ENCODE peak calls at places on chromosomes 1 and 21, in six cellular contexts. One of them, this sample, is unnamed.

GRCh38 chr1:27535386-27535785 is 45.4 kb upstream of the WASF2 start:
- DNase-seq in trophoblast cell: no peak
- DNase-seq in H1: no peak
- DNase-seq in IMR-90: no peak
- DNase-seq in neuronal stem cell: no peak
- DNase-seq in H9: no peak
- DNase-seq in this sample: no peak

GRCh38 chr1:61486783-61487505 is 238.0 kb downstream of the TM2D1 start:
- DNase-seq in H1: no peak
- DNase-seq in trophoblast cell: peak
- DNase-seq in IMR-90: no peak
- DNase-seq in neuronal stem cell: no peak
- DNase-seq in H9: no peak
- DNase-seq in this sample: no peak

GRCh38 chr1:183304466-183305122 is 113.6 kb downstream of the NMNAT2 start:
- DNase-seq in trophoblast cell: peak
- DNase-seq in H9: no peak
- DNase-seq in neuronal stem cell: no peak
- DNase-seq in H1: no peak
- DNase-seq in IMR-90: no peak
- DNase-seq in this sample: no peak

GRCh38 chr1:222798111-222798510 is 16.7 kb upstream of the DISP1 start:
- DNase-seq in H9: no peak
- DNase-seq in trophoblast cell: peak
- DNase-seq in IMR-90: peak
- DNase-seq in neuronal stem cell: no peak
- DNase-seq in H1: no peak
- DNase-seq in this sample: peak

GRCh38 chr1:9906466-9906865 is 3.6 kb downstream of the CTNNBIP1 start:
- DNase-seq in neuronal stem cell: no peak
- DNase-seq in H9: no peak
- DNase-seq in H1: no peak
- DNase-seq in IMR-90: no peak
- DNase-seq in trophoblast cell: no peak
- DNase-seq in this sample: no peak

GRCh38 chr1:101079341-101079740 is 53.8 kb upstream of the DPH5 start:
- DNase-seq in trophoblast cell: no peak
- DNase-seq in H9: no peak
- DNase-seq in H1: no peak
- DNase-seq in neuronal stem cell: no peak
- DNase-seq in IMR-90: no peak
- DNase-seq in this sample: no peak

GRCh38 chr1:162463021-162463420 is 34.6 kb upstream of the UHMK1 start:
- DNase-seq in IMR-90: no peak
- DNase-seq in trophoblast cell: no peak
- DNase-seq in neuronal stem cell: no peak
- DNase-seq in H1: no peak
- DNase-seq in H9: no peak
- DNase-seq in this sample: no peak

GRCh38 chr1:59029768-59030167 is 245.9 kb upstream of the JUN start:
- DNase-seq in neuronal stem cell: no peak
- DNase-seq in trophoblast cell: peak
- DNase-seq in H1: no peak
- DNase-seq in IMR-90: no peak
- DNase-seq in H9: no peak
- DNase-seq in this sample: no peak

GRCh38 chr1:183032122-183032921 is 9.1 kb downstream of the LAMC1 start:
- DNase-seq in neuronal stem cell: no peak
- DNase-seq in IMR-90: no peak
- DNase-seq in H9: no peak
- DNase-seq in trophoblast cell: peak
- DNase-seq in H1: no peak
- DNase-seq in this sample: peak

GRCh38 chr1:226985839-226986463 is 45.9 kb downstream of the COQ8A start:
- DNase-seq in H1: no peak
- DNase-seq in neuronal stem cell: no peak
- DNase-seq in H9: peak
- DNase-seq in trophoblast cell: no peak
- DNase-seq in IMR-90: no peak
- DNase-seq in this sample: no peak

GRCh38 chr1:14265515-14265914 is 333.0 kb upstream of the KAZN start:
- DNase-seq in H9: no peak
- DNase-seq in neuronal stem cell: no peak
- DNase-seq in IMR-90: no peak
- DNase-seq in H1: no peak
- DNase-seq in trophoblast cell: no peak
- DNase-seq in this sample: no peak

GRCh38 chr21:32611471-32611997 is 643 bp downstream of the CFAP298 start:
- DNase-seq in H1: no peak
- DNase-seq in H9: no peak
- DNase-seq in IMR-90: peak
- DNase-seq in neuronal stem cell: no peak
- DNase-seq in trophoblast cell: peak
- DNase-seq in this sample: peak

DNA sequence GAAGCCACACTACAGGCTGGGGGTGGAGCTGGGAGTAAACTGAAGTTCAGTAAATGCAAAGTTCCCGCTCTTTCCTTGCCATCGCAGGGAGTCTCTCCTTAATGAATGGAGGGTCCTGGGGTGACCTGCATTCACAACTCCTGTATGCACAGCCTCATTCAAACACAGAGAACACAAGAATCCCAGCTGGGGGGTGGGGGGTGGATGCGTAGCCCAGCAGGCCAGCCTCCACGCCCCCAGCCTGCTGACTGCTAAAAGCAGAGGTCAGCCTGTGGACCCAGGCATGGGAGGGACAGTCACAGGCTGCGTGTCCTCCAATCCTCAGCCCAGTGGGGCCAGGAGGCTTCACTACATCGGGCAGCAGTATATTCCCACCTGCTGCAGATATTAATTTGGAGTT is 263.1 kb downstream of the GRIK3 start:
- DNase-seq in neuronal stem cell: peak
- DNase-seq in H1: peak
- DNase-seq in IMR-90: no peak
- DNase-seq in trophoblast cell: no peak
- DNase-seq in H9: peak
- DNase-seq in this sample: no peak
- H3K18ac ChIP-seq in neuronal stem cell: peak
- H3K18ac ChIP-seq in H1: peak
- H3K18ac ChIP-seq in IMR-90: no peak
- H3K18ac ChIP-seq in trophoblast cell: no peak
- H3K18ac ChIP-seq in H9: no peak
- H3K18ac ChIP-seq in this sample: no peak

GRCh38 chr1:224114787-224115175 is 870 bp downstream of the FBXO28 start:
- DNase-seq in neuronal stem cell: no peak
- DNase-seq in H1: no peak
- DNase-seq in trophoblast cell: peak
- DNase-seq in H9: no peak
- DNase-seq in IMR-90: no peak
- DNase-seq in this sample: peak

GRCh38 chr1:224113918-224114786 is at the start of gene FBXO28:
- DNase-seq in IMR-90: peak
- DNase-seq in H1: peak
- DNase-seq in trophoblast cell: peak
- DNase-seq in H9: peak
- DNase-seq in neuronal stem cell: peak
- DNase-seq in this sample: peak

GRCh38 chr1:224113545-224113917 is 380 bp upstream of the FBXO28 start:
- DNase-seq in IMR-90: no peak
- DNase-seq in neuronal stem cell: no peak
- DNase-seq in H9: no peak
- DNase-seq in trophoblast cell: peak
- DNase-seq in H1: no peak
- DNase-seq in this sample: no peak

GRCh38 chr1:224109981-224110380 is 3.9 kb upstream of the FBXO28 start:
- DNase-seq in IMR-90: no peak
- DNase-seq in trophoblast cell: no peak
- DNase-seq in H1: no peak
- DNase-seq in H9: no peak
- DNase-seq in neuronal stem cell: no peak
- DNase-seq in this sample: no peak

DNA sequence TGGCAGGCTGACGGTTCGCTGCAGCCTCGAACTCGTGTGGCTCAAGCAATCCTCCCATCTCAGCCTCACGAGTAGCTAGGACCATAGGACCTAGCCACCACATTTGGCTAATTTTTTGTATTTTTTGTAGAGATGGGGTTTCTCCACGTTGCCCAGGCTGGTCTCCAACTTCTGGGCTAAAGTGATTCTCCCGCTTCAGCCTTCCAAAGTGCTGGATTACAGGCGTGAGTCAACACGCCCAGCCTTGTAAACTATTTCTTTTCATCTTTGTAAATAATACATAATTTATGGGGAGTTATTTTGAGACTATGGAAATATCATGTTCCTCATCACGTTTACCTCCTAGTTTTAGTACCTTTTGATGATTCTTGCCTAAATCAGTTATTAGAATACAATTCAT is 906 bp upstream of the FBXO28 start:
- DNase-seq in neuronal stem cell: no peak
- DNase-seq in IMR-90: no peak
- DNase-seq in trophoblast cell: no peak
- DNase-seq in H1: no peak
- DNase-seq in H9: no peak
- DNase-seq in this sample: no peak
- H2AFZ ChIP-seq in neuronal stem cell: no peak
- H2AFZ ChIP-seq in IMR-90: no peak
- H2AFZ ChIP-seq in trophoblast cell: no peak
- H2AFZ ChIP-seq in H1: no peak
- H2AFZ ChIP-seq in H9: no peak
- H2AFZ ChIP-seq in this sample: no peak

DNA sequence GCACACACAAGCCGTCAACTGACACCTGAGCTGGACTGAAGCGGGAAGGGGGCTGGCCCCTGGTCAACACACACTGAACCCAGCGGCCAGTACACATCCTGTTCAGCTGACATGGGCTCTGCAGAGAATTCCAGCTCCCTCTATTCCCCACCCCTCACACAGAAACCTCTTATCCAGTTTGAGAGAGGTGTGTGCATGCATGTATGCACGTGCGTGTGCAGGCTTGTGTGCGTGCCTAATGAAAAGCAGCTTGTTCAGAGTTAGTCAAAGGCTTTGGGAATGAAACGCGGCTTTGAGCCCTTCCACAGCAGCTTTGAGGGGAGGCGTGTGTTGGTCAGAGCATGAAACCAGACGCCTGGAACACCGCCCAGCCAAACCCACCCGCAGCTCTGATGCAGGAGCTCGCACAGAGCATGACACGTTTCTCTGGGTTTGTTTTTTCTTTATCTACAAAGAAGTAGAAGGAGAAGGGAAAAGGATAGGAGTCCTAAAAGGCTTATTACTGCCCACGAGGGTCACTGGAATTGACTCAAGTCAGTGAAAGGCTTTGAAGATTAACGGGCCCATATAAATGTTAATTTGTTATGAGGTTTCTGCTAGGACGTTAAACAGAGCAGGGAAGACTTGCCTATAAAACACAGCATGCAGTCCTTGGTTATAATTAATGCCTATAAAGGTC is 184.2 kb downstream of the ETS2 start:
- DNase-seq in IMR-90: peak
- DNase-seq in trophoblast cell: peak
- DNase-seq in neuronal stem cell: peak
- DNase-seq in H9: no peak
- DNase-seq in H1: no peak
- DNase-seq in this sample: peak
- H3K4me2 ChIP-seq in IMR-90: peak
- H3K4me2 ChIP-seq in trophoblast cell: no peak
- H3K4me2 ChIP-seq in neuronal stem cell: peak
- H3K4me2 ChIP-seq in H9: no peak
- H3K4me2 ChIP-seq in H1: no peak
- H3K4me2 ChIP-seq in this sample: peak

GRCh38 chr1:31763671-31764306 is 351 bp downstream of the ADGRB2 start:
- DNase-seq in trophoblast cell: peak
- DNase-seq in H9: no peak
- DNase-seq in neuronal stem cell: no peak
- DNase-seq in IMR-90: no peak
- DNase-seq in H1: no peak
- DNase-seq in this sample: no peak
- H3K18ac ChIP-seq in trophoblast cell: peak
- H3K18ac ChIP-seq in H9: no peak
- H3K18ac ChIP-seq in neuronal stem cell: peak
- H3K18ac ChIP-seq in IMR-90: no peak
- H3K18ac ChIP-seq in H1: peak
- H3K18ac ChIP-seq in this sample: no peak

GRCh38 chr1:112794654-112795239 is 79.6 kb upstream of the PPM1J start:
- DNase-seq in H1: no peak
- DNase-seq in trophoblast cell: no peak
- DNase-seq in neuronal stem cell: no peak
- DNase-seq in H9: peak
- DNase-seq in IMR-90: no peak
- DNase-seq in this sample: no peak
- H2AFZ ChIP-seq in H1: no peak
- H2AFZ ChIP-seq in trophoblast cell: no peak
- H2AFZ ChIP-seq in neuronal stem cell: no peak
- H2AFZ ChIP-seq in H9: no peak
- H2AFZ ChIP-seq in IMR-90: no peak
- H2AFZ ChIP-seq in this sample: no peak

GRCh38 chr1:109433322-109433721 is 7.1 kb upstream of the PSMA5 start:
- DNase-seq in IMR-90: no peak
- DNase-seq in neuronal stem cell: no peak
- DNase-seq in H9: no peak
- DNase-seq in trophoblast cell: no peak
- DNase-seq in H1: no peak
- DNase-seq in this sample: no peak

GRCh38 chr1:109443476-109443875 is 17.2 kb upstream of the PSMA5 start:
- DNase-seq in H9: no peak
- DNase-seq in H1: no peak
- DNase-seq in trophoblast cell: peak
- DNase-seq in IMR-90: no peak
- DNase-seq in neuronal stem cell: no peak
- DNase-seq in this sample: no peak

GRCh38 chr1:109434484-109434883 is 8.2 kb upstream of the PSMA5 start:
- DNase-seq in IMR-90: no peak
- DNase-seq in trophoblast cell: no peak
- DNase-seq in H1: no peak
- DNase-seq in neuronal stem cell: no peak
- DNase-seq in H9: no peak
- DNase-seq in this sample: no peak

GRCh38 chr1:109441105-109441504 is 14.9 kb upstream of the PSMA5 start:
- DNase-seq in neuronal stem cell: no peak
- DNase-seq in IMR-90: peak
- DNase-seq in H1: no peak
- DNase-seq in trophoblast cell: no peak
- DNase-seq in H9: no peak
- DNase-seq in this sample: no peak

GRCh38 chr1:109438798-109439297 is 12.6 kb upstream of the PSMA5 start:
- DNase-seq in H9: no peak
- DNase-seq in neuronal stem cell: no peak
- DNase-seq in H1: no peak
- DNase-seq in trophoblast cell: no peak
- DNase-seq in IMR-90: peak
- DNase-seq in this sample: peak
- H3K4me2 ChIP-seq in H9: no peak
- H3K4me2 ChIP-seq in neuronal stem cell: no peak
- H3K4me2 ChIP-seq in H1: no peak
- H3K4me2 ChIP-seq in trophoblast cell: no peak
- H3K4me2 ChIP-seq in IMR-90: peak
- H3K4me2 ChIP-seq in this sample: no peak